ENCODE peak calls at places on chromosomes 12 and 14, in nine cellular contexts. One of them, this sample, is unnamed.

GRCh38 chr12:3119745-3120660 is 42.8 kb downstream of the TSPAN9 start:
- DNase-seq in retinal pigment epithelial cell: no peak
- DNase-seq in fibroblast of mammary gland: peak; percentile 30
- DNase-seq in cardiac fibroblast: no peak
- DNase-seq in osteoblast: peak; percentile 80
- DNase-seq in fibroblast of pulmonary artery: peak; percentile 42
- DNase-seq in tibial artery: peak; percentile 94
- DNase-seq in kidney epithelial cell: no peak
- DNase-seq in GM12865: no peak
- DNase-seq in this sample: peak; percentile 66

GRCh38 chr14:25102788-25103187 is 52.8 kb upstream of the STXBP6 start:
- DNase-seq in kidney epithelial cell: no peak
- DNase-seq in fibroblast of mammary gland: no peak
- DNase-seq in GM12865: no peak
- DNase-seq in fibroblast of pulmonary artery: no peak
- DNase-seq in osteoblast: no peak
- DNase-seq in retinal pigment epithelial cell: no peak
- DNase-seq in cardiac fibroblast: no peak
- DNase-seq in tibial artery: no peak
- DNase-seq in this sample: no peak

GRCh38 chr14:93954900-93955891 is 21.2 kb downstream of the ASB2 start:
- DNase-seq in osteoblast: peak; percentile 45
- DNase-seq in retinal pigment epithelial cell: no peak
- DNase-seq in tibial artery: no peak
- DNase-seq in kidney epithelial cell: no peak
- DNase-seq in GM12865: peak; percentile 66
- DNase-seq in cardiac fibroblast: no peak
- DNase-seq in fibroblast of mammary gland: no peak
- DNase-seq in fibroblast of pulmonary artery: no peak
- DNase-seq in this sample: no peak

GRCh38 chr12:49902399-49903350 is 1.0 kb downstream of the FAIM2 start:
- DNase-seq in fibroblast of mammary gland: no peak
- DNase-seq in fibroblast of pulmonary artery: no peak
- DNase-seq in tibial artery: no peak
- DNase-seq in osteoblast: peak; percentile 50
- DNase-seq in GM12865: no peak
- DNase-seq in kidney epithelial cell: no peak
- DNase-seq in retinal pigment epithelial cell: no peak
- DNase-seq in cardiac fibroblast: no peak
- DNase-seq in this sample: no peak

GRCh38 chr14:105294142-105294597 is 6.6 kb downstream of the BRF1 start:
- DNase-seq in fibroblast of mammary gland: no peak
- DNase-seq in kidney epithelial cell: no peak
- DNase-seq in cardiac fibroblast: peak; percentile 14
- DNase-seq in GM12865: peak; percentile 61
- DNase-seq in osteoblast: peak; percentile 87
- DNase-seq in tibial artery: no peak
- DNase-seq in retinal pigment epithelial cell: no peak
- DNase-seq in fibroblast of pulmonary artery: peak; percentile 51
- DNase-seq in this sample: peak; percentile 65

GRCh38 chr14:37663498-37663897 is 68.1 kb downstream of the TTC6 start:
- DNase-seq in retinal pigment epithelial cell: no peak
- DNase-seq in cardiac fibroblast: no peak
- DNase-seq in kidney epithelial cell: no peak
- DNase-seq in GM12865: no peak
- DNase-seq in fibroblast of pulmonary artery: no peak
- DNase-seq in osteoblast: no peak
- DNase-seq in tibial artery: no peak
- DNase-seq in fibroblast of mammary gland: no peak
- DNase-seq in this sample: no peak

GRCh38 chr12:127773520-127773919 is 493.4 kb upstream of the TMEM132C start:
- DNase-seq in tibial artery: no peak
- DNase-seq in kidney epithelial cell: no peak
- DNase-seq in cardiac fibroblast: no peak
- DNase-seq in fibroblast of pulmonary artery: no peak
- DNase-seq in fibroblast of mammary gland: no peak
- DNase-seq in GM12865: no peak
- DNase-seq in osteoblast: no peak
- DNase-seq in retinal pigment epithelial cell: no peak
- DNase-seq in this sample: no peak

GRCh38 chr14:26589998-26590397 is 7.8 kb downstream of the NOVA1 start:
- DNase-seq in tibial artery: no peak
- DNase-seq in retinal pigment epithelial cell: no peak
- DNase-seq in GM12865: no peak
- DNase-seq in fibroblast of pulmonary artery: no peak
- DNase-seq in cardiac fibroblast: no peak
- DNase-seq in kidney epithelial cell: no peak
- DNase-seq in fibroblast of mammary gland: no peak
- DNase-seq in osteoblast: no peak
- DNase-seq in this sample: no peak

GRCh38 chr14:67765192-67765834 is 51.1 kb downstream of the ZFYVE26 start:
- DNase-seq in osteoblast: no peak
- DNase-seq in tibial artery: no peak
- DNase-seq in cardiac fibroblast: no peak
- DNase-seq in fibroblast of mammary gland: no peak
- DNase-seq in retinal pigment epithelial cell: no peak
- DNase-seq in fibroblast of pulmonary artery: no peak
- DNase-seq in GM12865: no peak
- DNase-seq in kidney epithelial cell: no peak
- DNase-seq in this sample: no peak

GRCh38 chr12:91413591-91413990 is 231.0 kb upstream of the DCN start:
- DNase-seq in GM12865: no peak
- DNase-seq in fibroblast of pulmonary artery: peak; percentile 24
- DNase-seq in osteoblast: no peak
- DNase-seq in retinal pigment epithelial cell: peak; percentile 71
- DNase-seq in fibroblast of mammary gland: peak; percentile 55
- DNase-seq in cardiac fibroblast: peak; percentile 39
- DNase-seq in kidney epithelial cell: peak; percentile 78
- DNase-seq in tibial artery: no peak
- DNase-seq in this sample: peak; percentile 43

GRCh38 chr12:59444932-59445331 is 150.9 kb upstream of the SLC16A7 start:
- DNase-seq in retinal pigment epithelial cell: no peak
- DNase-seq in cardiac fibroblast: peak; percentile 58
- DNase-seq in osteoblast: no peak
- DNase-seq in tibial artery: no peak
- DNase-seq in fibroblast of pulmonary artery: peak; percentile 33
- DNase-seq in fibroblast of mammary gland: peak; percentile 50
- DNase-seq in kidney epithelial cell: no peak
- DNase-seq in GM12865: peak; percentile 5
- DNase-seq in this sample: peak; percentile 9

GRCh38 chr12:123390415-123391093 is 6.6 kb downstream of the KMT5A start:
- DNase-seq in tibial artery: no peak
- DNase-seq in fibroblast of pulmonary artery: no peak
- DNase-seq in osteoblast: no peak
- DNase-seq in GM12865: no peak
- DNase-seq in cardiac fibroblast: no peak
- DNase-seq in retinal pigment epithelial cell: no peak
- DNase-seq in fibroblast of mammary gland: no peak
- DNase-seq in kidney epithelial cell: no peak
- DNase-seq in this sample: peak; percentile 3

GRCh38 chr14:87066221-87066817 is 926.7 kb downstream of the GALC start:
- DNase-seq in tibial artery: no peak
- DNase-seq in fibroblast of pulmonary artery: no peak
- DNase-seq in GM12865: no peak
- DNase-seq in kidney epithelial cell: no peak
- DNase-seq in osteoblast: no peak
- DNase-seq in retinal pigment epithelial cell: no peak
- DNase-seq in cardiac fibroblast: no peak
- DNase-seq in fibroblast of mammary gland: peak; percentile 9
- DNase-seq in this sample: no peak

GRCh38 chr12:67671419-67671818 is 22.9 kb downstream of the DYRK2 start:
- DNase-seq in osteoblast: peak; percentile 57
- DNase-seq in fibroblast of pulmonary artery: peak; percentile 79
- DNase-seq in tibial artery: no peak
- DNase-seq in retinal pigment epithelial cell: no peak
- DNase-seq in kidney epithelial cell: no peak
- DNase-seq in GM12865: no peak
- DNase-seq in cardiac fibroblast: peak; percentile 64
- DNase-seq in fibroblast of mammary gland: peak; percentile 69
- DNase-seq in this sample: no peak

DNA sequence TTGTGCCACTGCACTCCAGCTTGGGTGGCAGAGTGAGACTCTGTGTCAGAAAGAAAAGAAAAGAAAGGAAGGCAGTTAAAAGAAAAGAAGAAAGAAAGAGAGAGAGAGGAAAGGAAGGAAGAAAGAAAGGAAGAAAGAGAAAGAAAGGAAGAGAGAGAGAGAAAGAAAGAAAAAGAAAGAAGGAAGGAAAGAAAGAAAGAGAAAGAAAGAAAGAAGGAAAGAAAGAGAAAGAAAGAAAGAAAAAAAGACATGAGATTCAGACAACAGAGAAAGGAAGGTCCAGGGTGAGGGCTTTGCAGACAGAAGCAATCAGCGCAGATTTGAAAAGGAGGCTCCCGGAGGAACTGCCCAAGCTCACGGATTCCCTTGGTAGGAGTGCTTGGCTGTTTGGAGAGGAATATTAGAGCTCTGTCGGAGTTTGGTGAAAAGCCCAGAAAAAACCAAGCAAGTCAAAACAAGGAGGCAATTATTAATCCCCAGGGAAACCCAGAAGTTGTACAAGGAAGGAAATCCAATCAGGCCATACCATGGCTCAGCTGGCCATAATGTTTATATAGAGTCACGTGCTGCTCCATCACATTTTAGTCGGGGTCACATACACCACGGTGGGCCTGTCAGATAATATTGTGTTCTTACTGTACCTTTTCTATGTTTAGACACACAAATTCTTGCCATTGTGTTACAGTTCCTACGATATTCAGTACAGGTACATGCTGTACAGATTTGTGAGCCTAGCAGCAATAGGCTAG is 11.7 kb upstream of the CCDC85C start:
- DNase-seq in fibroblast of mammary gland: no peak
- DNase-seq in osteoblast: no peak
- DNase-seq in cardiac fibroblast: no peak
- DNase-seq in fibroblast of pulmonary artery: no peak
- DNase-seq in GM12865: no peak
- DNase-seq in kidney epithelial cell: no peak
- DNase-seq in retinal pigment epithelial cell: no peak
- DNase-seq in tibial artery: no peak
- DNase-seq in this sample: peak; percentile 18
- H3K4me3 ChIP-seq in fibroblast of mammary gland: no peak overlapping the region
- H3K4me3 ChIP-seq in osteoblast: no peak overlapping the region
- H3K4me3 ChIP-seq in cardiac fibroblast: no peak overlapping the region
- H3K4me3 ChIP-seq in fibroblast of pulmonary artery: no peak overlapping the region
- H3K4me3 ChIP-seq in GM12865: no peak overlapping the region
- H3K4me3 ChIP-seq in kidney epithelial cell: no peak overlapping the region
- H3K4me3 ChIP-seq in retinal pigment epithelial cell: no peak overlapping the region
- H3K4me3 ChIP-seq in tibial artery: no peak overlapping the region
- H3K4me3 ChIP-seq in this sample: no peak overlapping the region

GRCh38 chr14:91387135-91387849 is 30.3 kb downstream of the CCDC88C start:
- DNase-seq in kidney epithelial cell: peak; percentile 37
- DNase-seq in retinal pigment epithelial cell: no peak
- DNase-seq in cardiac fibroblast: peak; percentile 11
- DNase-seq in osteoblast: no peak
- DNase-seq in tibial artery: no peak
- DNase-seq in GM12865: no peak
- DNase-seq in fibroblast of mammary gland: peak; percentile 6
- DNase-seq in fibroblast of pulmonary artery: peak; percentile 33
- DNase-seq in this sample: peak; percentile 67
- TF ChIP-seq CTCF in kidney epithelial cell: peak; percentile 4
- TF ChIP-seq CTCF in retinal pigment epithelial cell: no peak
- TF ChIP-seq CTCF in cardiac fibroblast: no peak
- TF ChIP-seq CTCF in osteoblast: no peak
- TF ChIP-seq CTCF in tibial artery: no peak
- TF ChIP-seq CTCF in GM12865: no peak
- TF ChIP-seq CTCF in fibroblast of mammary gland: no peak
- TF ChIP-seq CTCF in fibroblast of pulmonary artery: no peak
- TF ChIP-seq CTCF in this sample: no peak

GRCh38 chr14:75125617-75126016 is 1.2 kb downstream of the NEK9 start:
- DNase-seq in retinal pigment epithelial cell: peak; percentile 26
- DNase-seq in fibroblast of mammary gland: peak; percentile 80
- DNase-seq in osteoblast: peak; percentile 88
- DNase-seq in fibroblast of pulmonary artery: peak; percentile 76
- DNase-seq in cardiac fibroblast: peak; percentile 88
- DNase-seq in GM12865: no peak
- DNase-seq in tibial artery: no peak
- DNase-seq in kidney epithelial cell: no peak
- DNase-seq in this sample: peak; percentile 76
- H3K4me3 ChIP-seq in retinal pigment epithelial cell: peak overlapping the region; percentile 64
- H3K4me3 ChIP-seq in fibroblast of mammary gland: peak overlapping the region; percentile 79
- H3K4me3 ChIP-seq in osteoblast: peak overlapping the region; percentile 90
- H3K4me3 ChIP-seq in fibroblast of pulmonary artery: peak overlapping the region; percentile 65
- H3K4me3 ChIP-seq in cardiac fibroblast: peak overlapping the region; percentile 73
- H3K4me3 ChIP-seq in GM12865: peak overlapping the region; percentile 100
- H3K4me3 ChIP-seq in tibial artery: peak overlapping the region; percentile 88
- H3K4me3 ChIP-seq in kidney epithelial cell: peak overlapping the region; percentile 78
- H3K4me3 ChIP-seq in this sample: peak overlapping the region; percentile 53

DNA sequence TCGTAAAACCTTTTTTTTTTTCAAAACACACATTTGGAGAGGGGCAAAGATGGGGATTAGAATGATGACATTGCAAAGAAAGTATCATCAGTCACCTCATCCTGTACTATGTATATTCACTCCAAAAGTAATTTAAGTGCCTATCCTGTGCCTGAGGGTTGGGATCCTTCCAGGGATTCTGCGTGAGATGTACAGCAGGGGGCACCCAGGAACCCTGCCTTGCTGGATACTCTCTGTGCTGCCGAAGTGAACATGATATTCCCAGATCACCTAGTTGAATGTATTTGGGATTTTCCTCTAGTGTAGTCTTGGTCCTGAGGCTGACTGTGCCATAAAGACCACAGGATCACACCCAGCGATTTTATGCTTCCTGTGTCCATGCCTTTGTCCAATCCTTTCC is 372.7 kb downstream of the IPO8 start:
- DNase-seq in GM12865: no peak
- DNase-seq in osteoblast: no peak
- DNase-seq in kidney epithelial cell: no peak
- DNase-seq in fibroblast of pulmonary artery: peak; percentile 10
- DNase-seq in retinal pigment epithelial cell: no peak
- DNase-seq in fibroblast of mammary gland: no peak
- DNase-seq in tibial artery: no peak
- DNase-seq in cardiac fibroblast: peak; percentile 15
- DNase-seq in this sample: no peak
- TF ChIP-seq CTCF in GM12865: no peak
- TF ChIP-seq CTCF in osteoblast: no peak
- TF ChIP-seq CTCF in kidney epithelial cell: no peak
- TF ChIP-seq CTCF in fibroblast of pulmonary artery: peak; percentile 15
- TF ChIP-seq CTCF in retinal pigment epithelial cell: no peak
- TF ChIP-seq CTCF in fibroblast of mammary gland: no peak
- TF ChIP-seq CTCF in tibial artery: no peak
- TF ChIP-seq CTCF in cardiac fibroblast: peak; percentile 34
- TF ChIP-seq CTCF in this sample: no peak

GRCh38 chr12:11598900-11599299 is 50.6 kb upstream of the ETV6 start:
- DNase-seq in kidney epithelial cell: no peak
- DNase-seq in cardiac fibroblast: no peak
- DNase-seq in fibroblast of pulmonary artery: no peak
- DNase-seq in osteoblast: no peak
- DNase-seq in tibial artery: no peak
- DNase-seq in retinal pigment epithelial cell: no peak
- DNase-seq in fibroblast of mammary gland: no peak
- DNase-seq in GM12865: no peak
- DNase-seq in this sample: no peak

GRCh38 chr12:11601647-11602046 is 47.8 kb upstream of the ETV6 start:
- DNase-seq in retinal pigment epithelial cell: no peak
- DNase-seq in kidney epithelial cell: no peak
- DNase-seq in osteoblast: peak; percentile 46
- DNase-seq in tibial artery: no peak
- DNase-seq in fibroblast of mammary gland: no peak
- DNase-seq in fibroblast of pulmonary artery: no peak
- DNase-seq in GM12865: no peak
- DNase-seq in cardiac fibroblast: no peak
- DNase-seq in this sample: no peak

GRCh38 chr12:11595080-11595479 is 54.4 kb upstream of the ETV6 start:
- DNase-seq in GM12865: no peak
- DNase-seq in cardiac fibroblast: no peak
- DNase-seq in kidney epithelial cell: no peak
- DNase-seq in fibroblast of mammary gland: no peak
- DNase-seq in retinal pigment epithelial cell: no peak
- DNase-seq in fibroblast of pulmonary artery: no peak
- DNase-seq in osteoblast: no peak
- DNase-seq in tibial artery: no peak
- DNase-seq in this sample: no peak

GRCh38 chr12:11600199-11600598 is 49.3 kb upstream of the ETV6 start:
- DNase-seq in fibroblast of mammary gland: no peak
- DNase-seq in kidney epithelial cell: no peak
- DNase-seq in tibial artery: no peak
- DNase-seq in fibroblast of pulmonary artery: no peak
- DNase-seq in cardiac fibroblast: no peak
- DNase-seq in retinal pigment epithelial cell: no peak
- DNase-seq in osteoblast: no peak
- DNase-seq in GM12865: no peak
- DNase-seq in this sample: no peak
- H3K4me3 ChIP-seq in fibroblast of mammary gland: no peak overlapping the region
- H3K4me3 ChIP-seq in kidney epithelial cell: no peak overlapping the region
- H3K4me3 ChIP-seq in tibial artery: no peak overlapping the region
- H3K4me3 ChIP-seq in fibroblast of pulmonary artery: no peak overlapping the region
- H3K4me3 ChIP-seq in cardiac fibroblast: no peak overlapping the region
- H3K4me3 ChIP-seq in retinal pigment epithelial cell: no peak overlapping the region
- H3K4me3 ChIP-seq in osteoblast: no peak overlapping the region
- H3K4me3 ChIP-seq in GM12865: no peak overlapping the region
- H3K4me3 ChIP-seq in this sample: no peak overlapping the region

This sample was measured in astrocyte of the spinal cord.